ENCODE peak calls at places on chromosome 18, in seven cellular contexts. P is PC-9, U is osteocyte, F is upper lobe of left lung, W is mesothelial cell of epicardium, R is esophagus squamous epithelium, T is neural crest cell. M is an unnamed sample.

GRCh38 chr18:59051470-59052165 is 88.1 kb upstream of the SEC11C start:
- DNase-seq in P (no peak), U (no peak), F (no peak), W (no peak), R (no peak), T (no peak), M (no peak)

GRCh38 chr18:27599202-27599829 is 414.2 kb upstream of the CHST9 start:
- DNase-seq in P (no peak), U (no peak), F (no peak), W (peak), R (no peak), T (peak), M (peak)

GRCh38 chr18:2981212-2981728 is 31.7 kb downstream of the LPIN2 start:
- DNase-seq in P (peak), U (no peak), F (no peak), W (no peak), R (no peak), T (no peak), M (peak)

GRCh38 chr18:72973831-72974230 is 106.0 kb upstream of the NETO1 start:
- DNase-seq in P (peak), U (no peak), F (no peak), W (no peak), R (no peak), T (no peak), M (no peak)

GRCh38 chr18:46518438-46518837 is 138.6 kb downstream of the LOXHD1 start:
- DNase-seq in P (no peak), U (peak), F (peak), W (no peak), R (no peak), T (no peak), M (peak)

GRCh38 chr18:76679877-76680276 is 142.5 kb upstream of the ZNF236 start:
- DNase-seq in P (no peak), U (no peak), F (no peak), W (no peak), R (no peak), T (no peak), M (no peak)

GRCh38 chr18:48790226-48790863 is 160.4 kb downstream of the SMAD7 start:
- DNase-seq in P (no peak), U (peak), F (peak), W (no peak), R (no peak), T (no peak), M (no peak)

GRCh38 chr18:3721771-3722661 is 272.0 kb downstream of the TGIF1 start:
- DNase-seq in P (no peak), U (no peak), F (no peak), W (no peak), R (no peak), T (no peak), M (no peak)

GRCh38 chr18:78736015-78736690 is 243.5 kb upstream of the SALL3 start:
- DNase-seq in P (no peak), U (no peak), F (no peak), W (no peak), R (no peak), T (no peak), M (no peak)

GRCh38 chr18:58831610-58832009 is 33.1 kb upstream of the ZNF532 start:
- DNase-seq in P (no peak), U (no peak), F (no peak), W (no peak), R (no peak), T (no peak), M (peak)

GRCh38 chr18:35141567-35142269 is 99.1 kb upstream of the ZNF397 start:
- DNase-seq in P (no peak), U (no peak), F (no peak), W (no peak), R (no peak), T (no peak), M (no peak)

GRCh38 chr18:36572135-36572856 is 256.5 kb downstream of the TPGS2 start:
- DNase-seq in P (no peak), U (no peak), F (no peak), W (no peak), R (no peak), T (peak), M (no peak)

GRCh38 chr18:71831039-71831438 is 713.1 kb downstream of the CBLN2 start:
- DNase-seq in P (peak), U (no peak), F (no peak), W (no peak), R (no peak), T (no peak), M (no peak)

GRCh38 chr18:59659486-59660187 is 37.6 kb downstream of the CCBE1 start:
- DNase-seq in P (no peak), U (no peak), F (no peak), W (no peak), R (no peak), T (no peak), M (peak)

GRCh38 chr18:33577688-33578370 is at the start of gene ASXL3:
- DNase-seq in P (no peak), U (peak), F (peak), W (peak), R (no peak), T (peak), M (no peak)

GRCh38 chr18:43596106-43596712 is 318.9 kb upstream of the SYT4 start:
- DNase-seq in P (no peak), U (no peak), F (no peak), W (no peak), R (no peak), T (no peak), M (peak)

GRCh38 chr18:55790296-55790695 is 202.3 kb upstream of the TCF4 start:
- DNase-seq in P (peak), U (no peak), F (no peak), W (no peak), R (no peak), T (no peak), M (peak)

GRCh38 chr18:3790702-3791101 is 340.7 kb downstream of the TGIF1 start:
- DNase-seq in P (no peak), U (no peak), F (no peak), W (no peak), R (no peak), T (no peak), M (no peak)

GRCh38 chr18:66079401-66079800 is 328.6 kb downstream of the CDH7 start:
- DNase-seq in P (no peak), U (no peak), F (no peak), W (no peak), R (no peak), T (no peak), M (no peak)

GRCh38 chr18:49922228-49922627 is 108.9 kb upstream of the ACAA2 start:
- DNase-seq in P (no peak), U (no peak), F (no peak), W (no peak), R (no peak), T (no peak), M (peak)

GRCh38 chr18:27713727-27714080 is 463.2 kb downstream of the CDH2 start:
- DNase-seq in P (no peak), U (no peak), F (no peak), W (no peak), R (no peak), T (no peak), M (no peak)

GRCh38 chr18:34767601-34768027 is 57.5 kb downstream of the DTNA start:
- DNase-seq in P (no peak), U (no peak), F (no peak), W (no peak), R (no peak), T (no peak), M (peak)

GRCh38 chr18:47036298-47036874 is 965 bp upstream of the ELOA2 start:
- DNase-seq in P (no peak), U (no peak), F (no peak), W (no peak), R (no peak), T (peak), M (peak)

GRCh38 chr18:76977108-76977621 is 154.8 kb downstream of the ZNF236 start:
- DNase-seq in P (no peak), U (peak), F (no peak), W (no peak), R (no peak), T (no peak), M (no peak)

GRCh38 chr18:48575301-48575657 is 36.4 kb downstream of the CTIF start:
- DNase-seq in P (no peak), U (no peak), F (no peak), W (no peak), R (no peak), T (no peak), M (no peak)

GRCh38 chr18:61738488-61738887 is 154.3 kb downstream of the RNF152 start:
- DNase-seq in P (no peak), U (no peak), F (no peak), W (no peak), R (no peak), T (no peak), M (no peak)

GRCh38 chr18:50399582-50399981 is 24.7 kb downstream of the SKA1 start:
- DNase-seq in P (no peak), U (no peak), F (no peak), W (no peak), R (no peak), T (no peak), M (no peak)

GRCh38 chr18:47893047-47893446 is 37.4 kb downstream of the SMAD2 start:
- DNase-seq in P (no peak), U (no peak), F (no peak), W (no peak), R (no peak), T (no peak), M (no peak)

GRCh38 chr18:9849407-9849961 is 36.3 kb upstream of the TXNDC2 start:
- DNase-seq in P (peak), U (no peak), F (no peak), W (no peak), R (no peak), T (no peak), M (no peak)

GRCh38 chr18:28041366-28041765 is 135.6 kb downstream of the CDH2 start:
- DNase-seq in P (no peak), U (no peak), F (no peak), W (no peak), R (no peak), T (no peak), M (no peak)

GRCh38 chr18:60466671-60467070 is 94.1 kb upstream of the MC4R start:
- DNase-seq in P (no peak), U (no peak), F (no peak), W (no peak), R (no peak), T (no peak), M (no peak)

GRCh38 chr18:32175265-32175664 is 14.6 kb upstream of the MEP1B start:
- DNase-seq in P (no peak), U (no peak), F (no peak), W (no peak), R (no peak), T (no peak), M (no peak)

GRCh38 chr18:49072524-49072934 is 121.8 kb upstream of the SMAD7 start:
- DNase-seq in P (no peak), U (no peak), F (no peak), W (no peak), R (no peak), T (no peak), M (no peak)

GRCh38 chr18:9992300-9992987 is 78.6 kb downstream of the VAPA start:
- DNase-seq in P (no peak), U (no peak), F (no peak), W (no peak), R (no peak), T (no peak), M (no peak)

GRCh38 chr18:478679-479078 is 21.8 kb downstream of the COLEC12 start:
- DNase-seq in P (no peak), U (no peak), F (no peak), W (no peak), R (no peak), T (no peak), M (no peak)

GRCh38 chr18:9758624-9759075 is 50.5 kb downstream of the RAB31 start:
- DNase-seq in P (no peak), U (no peak), F (no peak), W (no peak), R (no peak), T (no peak), M (no peak)

GRCh38 chr18:5618037-5618688 is 74.4 kb upstream of the EPB41L3 start:
- DNase-seq in P (no peak), U (no peak), F (no peak), W (no peak), R (no peak), T (no peak), M (no peak)

GRCh38 chr18:3748081-3748480 is 298.1 kb downstream of the TGIF1 start:
- DNase-seq in P (no peak), U (no peak), F (no peak), W (no peak), R (no peak), T (no peak), M (no peak)

GRCh38 chr18:63819780-63820179 is 44.6 kb downstream of the SERPINB7 start:
- DNase-seq in P (no peak), U (no peak), F (no peak), W (no peak), R (no peak), T (no peak), M (no peak)

GRCh38 chr18:63820694-63821093 is 45.5 kb downstream of the SERPINB7 start:
- DNase-seq in P (no peak), U (no peak), F (no peak), W (no peak), R (no peak), T (no peak), M (no peak)

GRCh38 chr18:63824220-63824525 is 49.0 kb downstream of the SERPINB7 start:
- DNase-seq in P (no peak), U (no peak), F (no peak), W (no peak), R (no peak), T (no peak), M (no peak)

GRCh38 chr18:63828120-63828519 is 52.9 kb downstream of the SERPINB7 start:
- DNase-seq in P (no peak), U (no peak), F (no peak), W (no peak), R (no peak), T (no peak), M (no peak)

DNA sequence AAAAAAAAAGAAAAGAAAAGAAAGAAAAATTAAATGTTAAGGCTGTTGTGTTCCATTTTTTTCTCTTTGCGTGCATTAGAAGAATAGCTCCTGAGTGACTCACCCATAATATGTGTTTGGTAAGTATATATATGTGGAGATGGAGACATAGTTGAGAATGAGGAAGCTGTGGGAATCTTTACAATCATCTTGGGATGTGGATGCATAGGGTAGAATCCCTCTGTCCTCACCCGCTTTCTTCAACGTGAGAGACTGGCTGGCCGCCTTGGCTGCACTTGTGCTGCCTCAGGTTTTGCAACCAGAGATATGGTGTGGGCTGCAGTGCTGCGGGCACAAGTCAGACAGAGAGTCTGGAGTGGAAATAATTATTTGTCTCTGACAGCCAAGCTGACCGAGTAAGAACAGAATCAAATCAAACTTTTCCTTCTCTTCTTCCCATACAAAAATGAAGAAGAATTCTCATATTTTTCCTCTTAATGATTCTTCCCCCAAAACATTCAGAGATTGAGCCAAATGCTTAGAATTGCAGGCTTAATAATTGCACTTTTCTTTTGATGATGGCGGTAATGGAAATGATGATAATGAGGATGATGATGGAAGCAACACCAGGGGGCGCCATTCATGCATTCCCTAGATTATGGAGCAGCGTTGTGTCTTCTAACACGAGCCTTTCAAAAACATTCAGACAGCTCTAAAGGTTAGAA is 48.5 kb downstream of the SERPINB7 start:
- DNase-seq in P (no peak), U (no peak), F (no peak), W (no peak), R (no peak), T (peak), M (no peak)
- TF ChIP-seq CTCF in P (peak), U (peak), F (peak), W (peak), R (no peak), T (peak), M (peak)

GRCh38 chr18:22493940-22494339 is 76.2 kb upstream of the CTAGE1 start:
- DNase-seq in P (no peak), U (no peak), F (no peak), W (no peak), R (no peak), T (no peak), M (no peak)

GRCh38 chr18:22489694-22490093 is 72.0 kb upstream of the CTAGE1 start:
- DNase-seq in P (no peak), U (no peak), F (no peak), W (no peak), R (no peak), T (no peak), M (peak)

GRCh38 chr18:22493255-22493654 is 75.5 kb upstream of the CTAGE1 start:
- DNase-seq in P (no peak), U (no peak), F (no peak), W (no peak), R (no peak), T (no peak), M (no peak)

GRCh38 chr18:22488554-22488953 is 70.8 kb upstream of the CTAGE1 start:
- DNase-seq in P (no peak), U (no peak), F (no peak), W (no peak), R (no peak), T (no peak), M (no peak)

DNA sequence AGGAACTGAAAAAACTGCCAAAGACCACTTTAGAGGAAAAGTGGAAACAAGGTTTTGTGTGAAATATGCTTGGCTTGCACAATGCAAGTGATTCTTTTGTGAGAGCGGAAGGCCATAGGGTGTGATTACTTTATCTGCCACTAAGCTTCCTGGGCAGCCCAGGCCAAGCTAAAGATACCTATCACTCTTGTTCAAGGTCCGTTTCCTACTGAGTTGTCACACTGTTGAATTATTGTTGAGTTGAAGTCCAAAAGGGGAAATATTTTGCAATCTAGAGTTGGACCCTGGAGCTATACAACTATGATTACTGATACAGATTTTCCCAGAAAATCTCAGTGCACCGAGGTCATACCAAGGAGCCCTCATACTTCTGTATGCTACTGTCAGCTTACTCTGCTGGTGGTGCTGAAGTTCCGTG is 72.7 kb upstream of the CTAGE1 start:
- DNase-seq in P (no peak), U (no peak), F (no peak), W (no peak), R (no peak), T (no peak), M (no peak)
- TF ChIP-seq CTCF in P (no peak), U (no peak), F (peak), W (no peak), R (no peak), T (peak), M (no peak)

GRCh38 chr18:80244956-80245730 is 2.2 kb downstream of the PARD6G start:
- DNase-seq in P (no peak), U (peak), F (no peak), W (no peak), R (no peak), T (no peak), M (no peak)
- TF ChIP-seq CTCF in P (no peak), U (no peak), F (no peak), W (no peak), R (no peak), T (no peak), M (no peak)

DNA sequence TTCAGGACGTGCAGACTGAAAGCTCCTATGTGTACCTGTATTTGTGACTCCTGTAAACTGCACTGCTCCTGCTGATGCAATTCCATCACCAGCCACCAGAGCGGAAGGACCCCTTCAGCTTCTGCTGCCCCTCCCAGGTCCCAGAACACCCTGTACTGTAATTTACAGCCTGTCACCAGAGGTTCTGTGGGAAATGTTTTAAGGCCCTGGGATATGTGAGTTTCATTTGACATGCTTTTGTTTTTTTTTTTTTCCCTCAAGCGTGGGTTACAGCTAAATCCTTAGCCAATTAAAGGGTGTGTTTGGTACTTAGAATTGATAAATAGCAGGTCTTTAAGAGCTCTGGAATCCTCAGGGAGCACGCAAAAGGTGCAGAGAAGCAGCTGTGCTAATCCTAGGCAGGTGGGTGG is 79.4 kb downstream of the KCTD1 start:
- DNase-seq in P (no peak), U (no peak), F (no peak), W (peak), R (no peak), T (peak), M (no peak)
- TF ChIP-seq CTCF in P (peak), U (peak), F (peak), W (peak), R (no peak), T (peak), M (peak)

GRCh38 chr18:24180048-24180447 is 41.2 kb downstream of the CABYR start:
- DNase-seq in P (no peak), U (no peak), F (no peak), W (no peak), R (no peak), T (no peak), M (no peak)

GRCh38 chr18:24181806-24182205 is 42.9 kb downstream of the CABYR start:
- DNase-seq in P (no peak), U (no peak), F (no peak), W (no peak), R (no peak), T (no peak), M (peak)

GRCh38 chr18:24173997-24174396 is 35.1 kb downstream of the CABYR start:
- DNase-seq in P (peak), U (no peak), F (no peak), W (no peak), R (no peak), T (no peak), M (no peak)

GRCh38 chr18:24177499-24178133 is 38.8 kb downstream of the CABYR start:
- DNase-seq in P (no peak), U (no peak), F (no peak), W (no peak), R (no peak), T (no peak), M (no peak)

DNA sequence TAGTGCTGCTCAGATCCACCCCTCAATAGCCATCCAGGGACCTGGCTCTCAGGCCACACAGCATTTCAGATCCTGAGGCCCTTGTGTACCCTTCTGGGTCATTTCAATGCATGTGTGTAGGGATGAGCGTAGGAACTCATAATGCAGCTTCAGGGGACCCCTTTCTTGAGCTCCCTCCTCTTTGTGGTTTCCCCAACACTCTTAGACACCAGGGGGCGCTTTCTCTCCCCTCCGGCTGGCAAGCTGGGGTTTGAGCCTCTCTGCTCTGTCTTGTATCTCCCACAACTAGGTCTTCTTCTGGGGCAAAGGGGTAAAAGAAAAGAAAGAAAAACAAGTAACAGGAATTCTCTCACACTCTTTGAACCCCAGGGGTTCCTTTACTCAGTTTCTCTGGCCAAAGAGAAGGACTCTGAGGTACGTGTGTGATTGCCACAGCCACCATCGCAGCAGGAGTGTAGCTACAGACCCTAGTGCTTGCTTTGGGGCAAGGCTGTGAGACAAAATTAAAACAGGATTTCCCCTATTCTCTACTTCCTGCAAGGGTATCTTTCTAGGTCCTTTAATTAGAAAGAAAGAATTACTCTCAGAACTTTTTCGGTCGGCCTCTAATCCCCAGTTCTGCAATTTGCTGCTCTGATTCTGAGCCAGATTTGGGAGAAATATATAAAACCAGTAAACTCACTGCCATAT is 38.0 kb downstream of the CABYR start:
- DNase-seq in P (no peak), U (no peak), F (no peak), W (peak), R (no peak), T (peak), M (peak)
- TF ChIP-seq CTCF in P (peak), U (peak), F (peak), W (peak), R (no peak), T (peak), M (peak)